ENCODE peak calls at places on chromosomes 6 and 20, in ten cellular contexts. I, K, P, V, L, Q, S, N, R and A are unnamed samples.

GRCh38 chr20:2037296-2037914 is 43.5 kb upstream of the PDYN start:
- DNase-seq in I (no peak), K (no peak), P (no peak), V (no peak), L (no peak), Q (no peak), S (no peak), N (no peak), R (no peak), A (no peak)

GRCh38 chr6:90288404-90288803 is 8.2 kb downstream of the BACH2 start:
- DNase-seq in I (no peak), K (no peak), P (no peak), V (no peak), L (peak; percentile 70), Q (no peak), S (no peak), N (no peak), R (no peak), A (no peak)

GRCh38 chr20:59145926-59146800 is 17.5 kb upstream of the ZNF831 start:
- DNase-seq in I (peak; percentile 56), K (no peak), P (no peak), V (no peak), L (no peak), Q (no peak), S (no peak), N (no peak), R (peak; percentile 72), A (no peak)

GRCh38 chr20:35017099-35017835 is 61.6 kb downstream of the MYH7B start:
- DNase-seq in I (no peak), K (no peak), P (no peak), V (no peak), L (no peak), Q (no peak), S (no peak), N (no peak), R (no peak), A (no peak)

GRCh38 chr20:33026779-33027759 is 4.4 kb upstream of the BPIFB6 start:
- DNase-seq in I (no peak), K (no peak), P (no peak), V (no peak), L (no peak), Q (no peak), S (no peak), N (no peak), R (no peak), A (no peak)

GRCh38 chr20:3744806-3745685 is 12.6 kb downstream of the HSPA12B start:
- DNase-seq in I (peak; percentile 71), K (no peak), P (no peak), V (no peak), L (peak; percentile 79), Q (no peak), S (peak; percentile 80), N (peak; percentile 65), R (peak; percentile 95), A (peak; percentile 79)

GRCh38 chr20:56552911-56553629 is 20.0 kb downstream of the FAM209B start:
- DNase-seq in I (no peak), K (no peak), P (no peak), V (no peak), L (no peak), Q (no peak), S (no peak), N (no peak), R (no peak), A (no peak)

GRCh38 chr6:43771858-43772570 is 2.0 kb downstream of the VEGFA start:
- DNase-seq in I (peak; percentile 10), K (no peak), P (no peak), V (peak; percentile 11), L (peak; percentile 79), Q (peak; percentile 13), S (peak; percentile 49), N (no peak), R (no peak), A (no peak)

GRCh38 chr20:58109918-58110635 is 118.4 kb downstream of the ANKRD60 start:
- DNase-seq in I (no peak), K (no peak), P (no peak), V (no peak), L (no peak), Q (no peak), S (no peak), N (no peak), R (peak; percentile 61), A (no peak)

GRCh38 chr6:39029156-39030011 is 19.2 kb upstream of the GLP1R start:
- DNase-seq in I (no peak), K (peak; percentile 30), P (no peak), V (no peak), L (peak; percentile 56), Q (no peak), S (peak; percentile 72), N (no peak), R (no peak), A (no peak)

GRCh38 chr6:19210849-19211590 is 626.1 kb upstream of the ID4 start:
- DNase-seq in I (no peak), K (peak; percentile 3), P (no peak), V (no peak), L (peak; percentile 61), Q (no peak), S (peak; percentile 50), N (no peak), R (peak; percentile 29), A (no peak)

GRCh38 chr20:31675828-31676533 is 38.3 kb downstream of the COX4I2 start:
- DNase-seq in I (peak; percentile 57), K (peak; percentile 36), P (no peak), V (no peak), L (no peak), Q (no peak), S (peak; percentile 46), N (no peak), R (no peak), A (no peak)